ENCODE peak calls at places on chromosomes 12 and 14, in four cellular contexts. X is prostate gland, H is amniotic stem cell, J is NCI-H526. D is an unnamed sample.

GRCh38 chr12:20631711-20632110 is 63.4 kb upstream of the SLCO1C1 start:
- DNase-seq in H (no peak), J (no peak), X (peak), D (peak)

GRCh38 chr14:53411110-53411509 is 258.0 kb upstream of the DDHD1 start:
- DNase-seq in X (no peak), J (no peak), H (peak), D (no peak)

GRCh38 chr12:9634177-9634803 is 26.6 kb upstream of the KLRB1 start:
- DNase-seq in H (peak), J (peak), X (peak), D (no peak)

GRCh38 chr12:68175566-68176033 is 16.1 kb upstream of the IFNG start:
- DNase-seq in H (no peak), X (no peak), J (no peak), D (no peak)

GRCh38 chr14:73607241-73607640 is 5.1 kb upstream of the ACOT6 start:
- DNase-seq in X (no peak), H (no peak), J (no peak), D (no peak)

GRCh38 chr12:17352164-17352563 is 737.8 kb downstream of the RERGL start:
- DNase-seq in H (no peak), J (no peak), X (no peak), D (no peak)

GRCh38 chr14:59362533-59362932 is 102.6 kb downstream of the GPR135 start:
- DNase-seq in J (no peak), H (no peak), X (no peak), D (no peak)

GRCh38 chr12:78096909-78097597 is 266.4 kb downstream of the NAV3 start:
- DNase-seq in J (no peak), X (no peak), H (no peak), D (peak)

GRCh38 chr12:45827974-45828373 is 98.5 kb downstream of the ARID2 start:
- DNase-seq in H (no peak), J (no peak), X (no peak), D (no peak)

GRCh38 chr12:124297856-124298255 is 3.0 kb downstream of the RFLNA start:
- DNase-seq in X (no peak), H (no peak), J (no peak), D (no peak)

GRCh38 chr14:65226824-65227604 is 124.7 kb upstream of the MAX start:
- DNase-seq in J (no peak), H (no peak), X (no peak), D (no peak)

GRCh38 chr12:96187675-96188355 is 6.4 kb upstream of the ELK3 start:
- DNase-seq in H (no peak), J (no peak), X (no peak), D (no peak)

GRCh38 chr12:24839268-24839791 is 109.6 kb downstream of the BCAT1 start:
- DNase-seq in J (no peak), X (no peak), H (no peak), D (no peak)

GRCh38 chr14:100781952-100782351 is 44.0 kb upstream of the MEG3 start:
- DNase-seq in H (no peak), J (no peak), X (no peak), D (no peak)

GRCh38 chr14:42057176-42057575 is 450.5 kb downstream of the LRFN5 start:
- DNase-seq in X (no peak), J (no peak), H (no peak), D (no peak)

GRCh38 chr12:25433581-25434325 is 119.3 kb downstream of the LMNTD1 start:
- DNase-seq in X (no peak), J (no peak), H (no peak), D (peak)

GRCh38 chr12:113330505-113330904 is 4.4 kb downstream of the SLC8B1 start:
- DNase-seq in X (no peak), J (no peak), H (no peak), D (no peak)

GRCh38 chr14:101102875-101103274 is 199.4 kb upstream of the RTL1 start:
- DNase-seq in J (no peak), X (no peak), H (no peak), D (no peak)

GRCh38 chr14:74841230-74842207 is 34.4 kb downstream of the PROX2 start:
- DNase-seq in X (no peak), H (no peak), J (no peak), D (no peak)

D was measured in BJ.